ENCODE peak calls at places on chromosomes 12 and 14, in six cellular contexts. D is OCI-LY7, H is thoracic aorta, E is MG63, X is esophagus squamous epithelium, S is tibial nerve. R is an unnamed sample. For H3K36me3, the result is how much of the 10 kb centered on the place peaks cover.

GRCh38 chr14:32327255-32327961 is 1.7 kb upstream of the AKAP6 start:
- DNase-seq in D (no peak), H (no peak), E (no peak), X (no peak), S (no peak), R (no peak)

GRCh38 chr12:16588812-16589211 is 17.1 kb downstream of the LMO3 start:
- DNase-seq in D (no peak), H (no peak), E (no peak), X (no peak), S (no peak), R (no peak)

GRCh38 chr14:101404426-101405170 is 156.7 kb upstream of the DIO3 start:
- DNase-seq in D (peak), H (no peak), E (no peak), X (no peak), S (no peak), R (no peak)

GRCh38 chr14:104979758-104980591 is 1.8 kb upstream of the AHNAK2 start:
- DNase-seq in D (no peak), H (no peak), E (peak), X (no peak), S (no peak), R (peak)

GRCh38 chr12:84696281-84696680 is 216.3 kb downstream of the SLC6A15 start:
- DNase-seq in D (no peak), H (no peak), E (no peak), X (no peak), S (no peak), R (no peak)

GRCh38 chr12:1939745-1940607 is 21.5 kb upstream of the CACNA2D4 start:
- DNase-seq in D (peak), H (no peak), E (peak), X (no peak), S (peak), R (peak)

GRCh38 chr14:104561661-104562495 is 17.7 kb upstream of the C14orf180 start:
- DNase-seq in D (no peak), H (no peak), E (no peak), X (no peak), S (no peak), R (no peak)

GRCh38 chr14:105930572-105930971 is 404.2 kb downstream of the TMEM121 start:
- DNase-seq in D (no peak), H (no peak), E (no peak), X (no peak), S (no peak), R (peak)

GRCh38 chr12:132145334-132145733 is 1.1 kb downstream of the NOC4L start:
- DNase-seq in D (no peak), H (no peak), E (no peak), X (no peak), S (no peak), R (no peak)
- H3K4me3 ChIP-seq in D (peak), H (peak), E (peak), X (peak), S (no peak), R (peak)

GRCh38 chr14:21211509-21211908 is 55.6 kb upstream of the OR5AU1 start:
- DNase-seq in D (no peak), H (no peak), E (no peak), X (no peak), S (no peak), R (no peak)
- H3K36me3 ChIP-seq in D (half or more), H (under half), E (half or more), X (half or more), S (under half), R (half or more)

DNA sequence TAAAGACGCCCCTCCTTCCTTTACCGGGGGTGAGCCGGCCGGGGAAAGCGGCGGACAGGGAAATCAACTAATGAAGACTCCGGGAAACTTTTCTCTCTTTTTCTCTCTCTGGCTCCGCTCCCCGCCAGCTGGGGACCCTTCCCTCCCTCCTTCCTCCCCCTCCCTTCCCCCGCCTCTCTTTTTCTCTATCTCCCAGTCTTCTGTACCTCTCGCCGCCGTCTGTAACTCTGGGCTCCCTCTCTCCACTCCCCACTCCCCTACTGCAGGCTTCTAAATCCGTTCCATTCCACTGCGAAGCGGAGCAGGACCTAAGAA is 6.9 kb upstream of the HOXC11 start:
- DNase-seq in D (no peak), H (no peak), E (no peak), X (no peak), S (no peak), R (no peak)
- H3K4me3 ChIP-seq in D (peak), H (no peak), E (no peak), X (peak), S (peak), R (no peak)

DNA sequence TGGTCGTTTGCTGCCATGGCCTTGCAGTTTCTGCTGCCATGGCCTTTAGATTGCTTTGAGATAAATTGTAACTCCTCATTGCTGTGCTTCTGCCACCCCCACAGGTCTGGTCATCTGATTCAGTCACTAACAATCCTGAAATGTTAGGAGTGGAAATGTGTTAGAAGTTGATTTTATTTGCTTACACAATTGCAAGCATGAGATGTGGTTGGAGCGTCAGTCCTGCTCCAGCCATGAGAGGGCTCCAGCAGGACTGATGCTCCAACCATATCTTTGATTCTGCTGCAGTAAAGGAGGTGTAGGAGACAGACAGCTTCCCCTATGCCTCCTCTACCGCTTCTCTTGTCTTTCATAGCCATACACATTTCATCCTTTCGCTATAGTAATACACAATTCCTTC is 226.8 kb upstream of the RGS6 start:
- DNase-seq in D (no peak), H (no peak), E (no peak), X (no peak), S (no peak), R (no peak)
- H3K36me3 ChIP-seq in D (under half), H (under half), E (under half), X (under half), S (under half), R (under half)

GRCh38 chr12:70251226-70251625 is 8.0 kb downstream of the CNOT2 start:
- DNase-seq in D (no peak), H (no peak), E (no peak), X (no peak), S (no peak), R (no peak)
- H3K4me3 ChIP-seq in D (no peak), H (no peak), E (no peak), X (no peak), S (no peak), R (no peak)

R was measured in suprapubic skin.